ENCODE peak calls at places on chromosomes 13 and 19, in eight cellular contexts. S is substantia nigra; J is heart left ventricle; U is HCT116; K is stimulated activated CD4-positive, alpha-beta T cell treated with anti-CD3 and anti-CD28 coated beads, Interleukin-1b, Interleukin-23, amount 100 ng/mL, for 1 hour; A is thyroid gland; T is fibroblast of mammary gland; E is NCI-H1105. W is an unnamed sample.

GRCh38 chr13:109687559-109688448 is 98.6 kb downstream of the IRS2 start:
- DNase-seq in S (no peak), J (no peak), U (no peak), K (no peak), A (no peak), T (no peak), E (no peak), W (no peak)

GRCh38 chr13:113794086-113794485 is 35.1 kb downstream of the TMEM255B start:
- DNase-seq in S (no peak), J (no peak), U (no peak), K (no peak), A (no peak), T (no peak), E (no peak), W (no peak)

GRCh38 chr19:33290082-33290815 is 12.1 kb downstream of the CEBPA start:
- DNase-seq in S (no peak), J (no peak), U (no peak), K (no peak), A (no peak), T (no peak), E (no peak), W (no peak)

GRCh38 chr13:70523622-70524021 is 415.4 kb upstream of the KLHL1 start:
- DNase-seq in S (no peak), J (no peak), U (no peak), K (no peak), A (no peak), T (peak), E (no peak), W (no peak)

GRCh38 chr13:100399455-100399854 is 189.1 kb downstream of the GGACT start:
- DNase-seq in S (no peak), J (no peak), U (no peak), K (no peak), A (no peak), T (no peak), E (peak), W (no peak)

GRCh38 chr13:33743438-33744368 is 74.2 kb upstream of the RFC3 start:
- DNase-seq in S (no peak), J (no peak), U (no peak), K (no peak), A (no peak), T (no peak), E (no peak), W (no peak)

GRCh38 chr13:32910530-32910929 is 105.7 kb upstream of the KL start:
- DNase-seq in S (no peak), J (no peak), U (no peak), K (no peak), A (no peak), T (no peak), E (no peak), W (no peak)

GRCh38 chr13:101708115-101708514 is 255.6 kb downstream of the ITGBL1 start:
- DNase-seq in S (no peak), J (no peak), U (no peak), K (no peak), A (no peak), T (no peak), E (no peak), W (no peak)

GRCh38 chr13:79782541-79783216 is 301.7 kb downstream of the NDFIP2 start:
- DNase-seq in S (no peak), J (peak), U (no peak), K (no peak), A (peak), T (no peak), E (peak), W (peak)

GRCh38 chr19:10478476-10478875 is 24.7 kb downstream of the KEAP1 start:
- DNase-seq in S (no peak), J (no peak), U (no peak), K (no peak), A (no peak), T (peak), E (no peak), W (no peak)

GRCh38 chr19:2444251-2445002 is 12.3 kb downstream of the LMNB2 start:
- DNase-seq in S (no peak), J (no peak), U (no peak), K (no peak), A (no peak), T (no peak), E (no peak), W (no peak)

GRCh38 chr19:37413243-37414084 is 42.6 kb downstream of the ZNF527 start:
- DNase-seq in S (no peak), J (no peak), U (no peak), K (no peak), A (no peak), T (peak), E (no peak), W (no peak)

GRCh38 chr13:77878186-77878585 is 40.4 kb downstream of the EDNRB start:
- DNase-seq in S (no peak), J (no peak), U (no peak), K (no peak), A (no peak), T (peak), E (no peak), W (no peak)

GRCh38 chr13:71017607-71018006 is 849.4 kb downstream of the DACH1 start:
- DNase-seq in S (no peak), J (no peak), U (no peak), K (no peak), A (no peak), T (no peak), E (no peak), W (no peak)

GRCh38 chr19:48043675-48044258 is at the start of gene CABP5:
- DNase-seq in S (no peak), J (no peak), U (no peak), K (no peak), A (no peak), T (no peak), E (no peak), W (no peak)

GRCh38 chr19:35468637-35469036 is 20.6 kb downstream of the FFAR2 start:
- DNase-seq in S (no peak), J (peak), U (peak), K (peak), A (peak), T (peak), E (peak), W (peak)

GRCh38 chr19:13155472-13156284 is 5.5 kb downstream of the IER2 start:
- DNase-seq in S (peak), J (peak), U (no peak), K (no peak), A (peak), T (peak), E (no peak), W (peak)

GRCh38 chr13:110813646-110814624 is 100.4 kb downstream of the ING1 start:
- DNase-seq in S (no peak), J (no peak), U (no peak), K (no peak), A (no peak), T (peak), E (no peak), W (no peak)

GRCh38 chr13:113445791-113446487 is 7.3 kb downstream of the ADPRHL1 start:
- DNase-seq in S (no peak), J (peak), U (no peak), K (no peak), A (no peak), T (no peak), E (no peak), W (no peak)

GRCh38 chr13:107208889-107209288 is 641.0 kb upstream of the ARGLU1 start:
- DNase-seq in S (no peak), J (no peak), U (no peak), K (no peak), A (no peak), T (no peak), E (no peak), W (no peak)

GRCh38 chr19:4172861-4173473 is 9.4 kb downstream of the SIRT6 start:
- DNase-seq in S (no peak), J (peak), U (no peak), K (peak), A (peak), T (no peak), E (peak), W (peak)

GRCh38 chr13:97214921-97215320 is 7.2 kb upstream of the MBNL2 start:
- DNase-seq in S (no peak), J (no peak), U (no peak), K (no peak), A (no peak), T (no peak), E (no peak), W (no peak)

GRCh38 chr19:35207391-35207871 is 21.1 kb downstream of the FAM187B start:
- DNase-seq in S (no peak), J (no peak), U (no peak), K (no peak), A (no peak), T (no peak), E (no peak), W (peak)

GRCh38 chr13:72062566-72062965 is 195.6 kb upstream of the DACH1 start:
- DNase-seq in S (no peak), J (peak), U (no peak), K (no peak), A (no peak), T (no peak), E (no peak), W (no peak)

GRCh38 chr19:29565171-29565570 is 39.4 kb downstream of the VSTM2B start:
- DNase-seq in S (no peak), J (no peak), U (no peak), K (no peak), A (no peak), T (no peak), E (no peak), W (no peak)

GRCh38 chr13:111367340-111367739 is 46.9 kb downstream of the TEX29 start:
- DNase-seq in S (no peak), J (no peak), U (no peak), K (no peak), A (no peak), T (no peak), E (no peak), W (peak)

GRCh38 chr13:33069365-33069764 is 53.1 kb downstream of the KL start:
- DNase-seq in S (no peak), J (no peak), U (no peak), K (no peak), A (no peak), T (peak), E (no peak), W (no peak)

GRCh38 chr13:49926019-49926418 is 10.1 kb downstream of the SPRYD7 start:
- DNase-seq in S (no peak), J (no peak), U (no peak), K (no peak), A (no peak), T (no peak), E (no peak), W (no peak)

GRCh38 chr13:40776681-40777165 is 5.7 kb upstream of the MRPS31 start:
- DNase-seq in S (no peak), J (no peak), U (no peak), K (peak), A (no peak), T (peak), E (no peak), W (peak)

GRCh38 chr13:113034451-113035208 is 65.6 kb downstream of the MCF2L start:
- DNase-seq in S (no peak), J (peak), U (no peak), K (no peak), A (peak), T (peak), E (peak), W (peak)

GRCh38 chr13:29111446-29111845 is 291.3 kb downstream of the MTUS2 start:
- DNase-seq in S (no peak), J (no peak), U (no peak), K (no peak), A (no peak), T (no peak), E (no peak), W (no peak)

GRCh38 chr13:74870865-74871264 is 611.1 kb downstream of the TBC1D4 start:
- DNase-seq in S (no peak), J (no peak), U (no peak), K (no peak), A (no peak), T (peak), E (no peak), W (no peak)

GRCh38 chr19:30557927-30558557 is 185.9 kb downstream of the ZNF536 start:
- DNase-seq in S (no peak), J (no peak), U (no peak), K (no peak), A (no peak), T (no peak), E (no peak), W (no peak)

GRCh38 chr13:67069117-67069767 is 160.9 kb downstream of the PCDH9 start:
- DNase-seq in S (no peak), J (no peak), U (no peak), K (no peak), A (no peak), T (no peak), E (no peak), W (no peak)

GRCh38 chr19:19679176-19680073 is 10.8 kb downstream of the ZNF101 start:
- DNase-seq in S (no peak), J (no peak), U (no peak), K (no peak), A (no peak), T (no peak), E (no peak), W (no peak)

GRCh38 chr19:54873990-54874389 is at the start of gene FCAR:
- DNase-seq in S (no peak), J (no peak), U (no peak), K (no peak), A (no peak), T (no peak), E (no peak), W (peak)

GRCh38 chr13:40232321-40232720 is 434.1 kb downstream of the FOXO1 start:
- DNase-seq in S (no peak), J (no peak), U (no peak), K (no peak), A (no peak), T (no peak), E (no peak), W (no peak)

GRCh38 chr19:3831601-3832000 is 37.2 kb downstream of the ZFR2 start:
- DNase-seq in S (no peak), J (no peak), U (no peak), K (no peak), A (no peak), T (no peak), E (no peak), W (no peak)

GRCh38 chr19:54172764-54173699 is at the start of gene TMC4:
- DNase-seq in S (no peak), J (peak), U (peak), K (no peak), A (peak), T (peak), E (peak), W (peak)